ENCODE peak calls at places on chromosomes 6 and 20, in nine cellular contexts. Y is left lung; Z is HCT116; W is aorta; Q is activated CD8-positive, alpha-beta T cell treated with anti-CD3 and anti-CD28 coated beads for 36 hours; A is WTC11; I is central memory CD8-positive, alpha-beta T cell; F is Right ventricle myocardium inferior; T is left lobe of liver. O is an unnamed sample.

GRCh38 chr20:41182296-41183212 is 45.2 kb downstream of the PLCG1 start:
- ATAC-seq in A (no peak), T (no peak), I (no peak), W (no peak), Z (no peak), Q (peak; percentile 61), F (no peak), Y (no peak), O (no peak)

GRCh38 chr20:57770852-57771746 is 61.3 kb upstream of the PMEPA1 start:
- ATAC-seq in Z (peak; percentile 17), A (no peak), Q (no peak), F (no peak), T (no peak), Y (peak; percentile 83), I (no peak), W (no peak), O (no peak)

GRCh38 chr6:125899726-125900182 is 56.8 kb upstream of the HINT3 start:
- ATAC-seq in T (peak; percentile 91), Z (no peak), A (peak; percentile 99), I (no peak), F (no peak), W (no peak), Q (no peak), Y (peak; percentile 64), O (no peak)

GRCh38 chr6:156880913-156881312 is 103.7 kb downstream of the ARID1B start:
- ATAC-seq in Y (peak; percentile 70), Z (no peak), W (no peak), T (no peak), Q (no peak), I (no peak), F (no peak), A (no peak), O (peak; percentile 82)

GRCh38 chr6:136609878-136610706 is 59.9 kb upstream of the MAP7 start:
- ATAC-seq in T (peak; percentile 23), Y (peak; percentile 91), F (peak; percentile 88), I (no peak), Z (peak; percentile 87), A (peak; percentile 52), Q (no peak), W (peak; percentile 92), O (peak; percentile 93)

GRCh38 chr6:159754959-159755914 is 6.6 kb upstream of the ACAT2 start:
- ATAC-seq in Z (no peak), A (peak; percentile 19), I (peak; percentile 19), Q (no peak), T (no peak), F (no peak), W (peak; percentile 33), Y (peak; percentile 10), O (no peak)

GRCh38 chr6:24936641-24937317 is 1.0 kb upstream of the RIPOR2 start:
- ATAC-seq in I (peak; percentile 74), F (no peak), T (no peak), Y (peak; percentile 46), A (no peak), W (no peak), Q (peak; percentile 64), Z (no peak), O (peak; percentile 59)

GRCh38 chr6:149246691-149247384 is 70.7 kb upstream of the TAB2 start:
- ATAC-seq in F (peak; percentile 46), W (peak; percentile 48), I (no peak), Z (no peak), A (peak; percentile 67), T (peak; percentile 39), Q (no peak), Y (peak; percentile 64), O (peak; percentile 42)

GRCh38 chr20:38138086-38138777 is 26.8 kb downstream of the TGM2 start:
- ATAC-seq in Y (no peak), T (no peak), F (no peak), W (no peak), I (no peak), Z (no peak), Q (no peak), A (no peak), O (no peak)

O was measured in esophagus mucosa.